ENCODE peak calls at places on chromosomes 7 and 10, in seven cellular contexts. F is GM03348; T is NCI-H1092 treated with DMSO at 0.1 percent for 48 hours; V is upper lobe of right lung; R is astrocyte of the cerebellum; E is lower lobe of right lung; I is stimulated activated naive CD8-positive, alpha-beta T cell treated with anti-CD3 and anti-CD28 coated beads, Interleukin-15, amount 100 ng/mL, for 72 hours. L is an unnamed sample.

GRCh38 chr10:22740180-22740579 is 25.8 kb upstream of the PIP4K2A start:
- DNase-seq in R (peak; percentile 45), E (no peak), V (no peak), T (no peak), I (no peak), F (no peak), L (no peak)

GRCh38 chr10:79159141-79159619 is 90.4 kb downstream of the ZMIZ1 start:
- DNase-seq in I (no peak), E (no peak), T (no peak), R (no peak), V (no peak), F (peak; percentile 89), L (no peak)

GRCh38 chr7:76262683-76263402 is 39.6 kb upstream of the HSPB1 start:
- DNase-seq in V (no peak), I (peak; percentile 43), T (peak; percentile 76), F (peak; percentile 73), E (no peak), R (peak; percentile 16), L (no peak)

GRCh38 chr7:51062222-51062987 is 254.2 kb downstream of the COBL start:
- DNase-seq in T (no peak), E (peak; percentile 81), R (no peak), F (no peak), V (peak; percentile 86), I (no peak), L (no peak)

GRCh38 chr7:115267503-115267902 is 345.6 kb downstream of the MDFIC start:
- DNase-seq in F (no peak), R (no peak), V (no peak), I (no peak), E (no peak), T (no peak), L (no peak)

GRCh38 chr10:61170594-61170993 is 226.6 kb upstream of the RHOBTB1 start:
- DNase-seq in F (no peak), R (no peak), T (no peak), E (no peak), I (no peak), V (no peak), L (no peak)

GRCh38 chr7:2560175-2560695 is 1.5 kb downstream of the IQCE start:
- DNase-seq in R (no peak), I (no peak), T (no peak), V (peak; percentile 46), F (peak; percentile 44), E (no peak), L (no peak)

GRCh38 chr10:122878799-122879338 is 512 bp downstream of the FAM24B start:
- DNase-seq in R (no peak), E (no peak), F (no peak), I (no peak), V (no peak), T (peak; percentile 60), L (no peak)

GRCh38 chr7:94289071-94289470 is 105.6 kb upstream of the COL1A2 start:
- DNase-seq in I (no peak), V (no peak), E (peak; percentile 49), T (peak; percentile 88), F (peak; percentile 76), R (peak; percentile 87), L (no peak)

GRCh38 chr7:102415685-102416225 is 17.6 kb upstream of the ORAI2 start:
- DNase-seq in T (no peak), V (no peak), I (peak; percentile 87), F (no peak), E (peak; percentile 55), R (no peak), L (peak; percentile 46)

GRCh38 chr7:108459922-108460551 is 3.8 kb upstream of the NRCAM start:
- DNase-seq in I (peak; percentile 35), F (peak; percentile 47), R (no peak), E (no peak), V (no peak), T (peak; percentile 76), L (no peak)

GRCh38 chr10:97889461-97890265 is 40.0 kb downstream of the GOLGA7B start:
- DNase-seq in R (no peak), V (peak; percentile 89), I (no peak), T (no peak), F (no peak), E (peak; percentile 79), L (no peak)

GRCh38 chr10:96374639-96374984 is 15.8 kb upstream of the OPALIN start:
- DNase-seq in V (no peak), I (no peak), T (no peak), R (no peak), E (no peak), F (no peak), L (no peak)

L was measured in activated T-helper 1 cell treated with Interleukin-2 at 50 U/mL for 16 hours.